ENCODE peak calls at places on chromosomes 12 and 14, in seven cellular contexts. E is lower leg skin, N is A549, U is IMR-90, S is adrenal gland, D is cardiac fibroblast, A is AG10803. O is an unnamed sample.

GRCh38 chr12:124883263-124883876 is 19.7 kb upstream of the SCARB1 start:
- DNase-seq in A (no peak), E (no peak), S (no peak), N (no peak), D (peak; percentile 35), U (peak; percentile 24), O (no peak)

GRCh38 chr12:3090238-3091029 is 13.3 kb downstream of the TSPAN9 start:
- DNase-seq in D (no peak), U (no peak), A (no peak), S (no peak), N (no peak), E (no peak), O (no peak)

GRCh38 chr12:124852329-124852831 is 11.3 kb downstream of the SCARB1 start:
- DNase-seq in E (no peak), S (peak; percentile 62), D (peak; percentile 45), N (no peak), U (no peak), A (peak; percentile 66), O (no peak)

GRCh38 chr12:115354007-115354452 is 670.1 kb upstream of the TBX3 start:
- DNase-seq in D (peak; percentile 98), U (peak; percentile 98), S (peak; percentile 85), A (peak; percentile 94), E (peak; percentile 95), N (peak; percentile 68), O (no peak)

GRCh38 chr12:67268335-67268895 is 743 bp upstream of the CAND1 start:
- DNase-seq in S (peak; percentile 91), U (peak; percentile 99), D (peak; percentile 99), A (peak; percentile 99), E (peak; percentile 97), N (peak; percentile 99), O (peak; percentile 91)

GRCh38 chr12:131250028-131250950 is 296.6 kb downstream of the ADGRD1 start:
- DNase-seq in S (no peak), A (no peak), D (no peak), U (no peak), E (peak; percentile 89), N (no peak), O (peak; percentile 17)

GRCh38 chr14:61107148-61107641 is 126.2 kb downstream of the SLC38A6 start:
- DNase-seq in U (no peak), A (peak; percentile 64), E (peak; percentile 60), D (peak; percentile 51), S (no peak), N (no peak), O (no peak)

GRCh38 chr12:92196368-92196767 is 50.7 kb upstream of the BTG1 start:
- DNase-seq in D (no peak), S (no peak), U (no peak), N (no peak), E (no peak), A (no peak), O (no peak)

GRCh38 chr14:37515761-37516160 is 79.3 kb downstream of the FOXA1 start:
- DNase-seq in D (no peak), N (no peak), S (no peak), E (no peak), A (no peak), U (no peak), O (no peak)

GRCh38 chr12:20492251-20492728 is 124.0 kb downstream of the PDE3A start:
- DNase-seq in A (peak; percentile 39), S (no peak), N (peak; percentile 21), D (peak; percentile 96), E (no peak), U (peak; percentile 65), O (no peak)

GRCh38 chr12:122457627-122458026 is 35.2 kb upstream of the CLIP1 start:
- DNase-seq in E (no peak), A (no peak), D (no peak), N (no peak), S (no peak), U (no peak), O (no peak)

GRCh38 chr12:114220311-114220710 is 185.6 kb downstream of the TBX5 start:
- DNase-seq in A (no peak), E (no peak), S (no peak), U (no peak), N (no peak), D (no peak), O (no peak)

GRCh38 chr14:58732387-58732786 is 94.6 kb downstream of the DACT1 start:
- DNase-seq in N (no peak), U (no peak), A (no peak), S (no peak), E (no peak), D (no peak), O (no peak)

GRCh38 chr14:22977684-22978486 is 4.5 kb downstream of the AJUBA start:
- DNase-seq in D (peak; percentile 73), U (peak; percentile 67), A (peak; percentile 90), N (peak; percentile 80), E (peak; percentile 84), S (no peak), O (no peak)

GRCh38 chr14:98707522-98707921 is 564.5 kb downstream of the BCL11B start:
- DNase-seq in N (no peak), D (no peak), E (no peak), U (no peak), S (no peak), A (no peak), O (no peak)

GRCh38 chr12:33628087-33628486 is 188.5 kb upstream of the SYT10 start:
- DNase-seq in S (no peak), A (no peak), E (no peak), D (no peak), N (no peak), U (no peak), O (no peak)

DNA sequence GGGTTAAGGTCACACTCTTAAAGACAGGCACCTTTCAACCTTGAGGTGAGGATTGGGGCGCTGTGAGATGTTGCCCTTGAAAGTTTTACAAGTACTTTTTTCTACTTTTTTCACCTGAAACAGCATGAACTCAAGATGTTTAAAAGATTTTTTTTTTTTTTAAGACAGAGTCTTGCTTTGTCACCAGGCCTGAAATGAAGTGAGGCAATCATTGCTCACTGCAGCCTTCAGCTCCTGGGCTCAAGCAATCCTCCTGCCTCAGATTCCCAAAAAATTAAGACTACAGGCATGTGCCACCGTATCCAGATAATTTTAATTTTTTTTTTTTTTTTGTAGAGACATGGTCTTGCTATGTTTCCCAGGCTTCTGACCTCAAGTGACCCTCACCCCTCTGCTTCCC is 243.9 kb downstream of the DIO2 start:
- DNase-seq in U (peak; percentile 54), D (peak; percentile 5), N (no peak), S (no peak), E (no peak), A (peak; percentile 5), O (no peak)
- H3K4me3 ChIP-seq in U (no peak overlapping the region), D (no peak overlapping the region), N (no peak overlapping the region), S (no peak overlapping the region), E (no peak overlapping the region), A (no peak overlapping the region), O (no peak overlapping the region)

GRCh38 chr14:99742509-99743487 is 50.4 kb upstream of the EML1 start:
- DNase-seq in S (no peak), U (no peak), D (no peak), A (no peak), N (no peak), E (no peak), O (no peak)

GRCh38 chr14:99744873-99745224 is 48.4 kb upstream of the EML1 start:
- DNase-seq in A (no peak), N (no peak), U (no peak), E (no peak), D (no peak), S (no peak), O (no peak)

GRCh38 chr14:99745307-99745951 is 47.8 kb upstream of the EML1 start:
- DNase-seq in A (peak; percentile 43), N (no peak), S (no peak), U (peak; percentile 93), E (no peak), D (peak; percentile 56), O (no peak)

GRCh38 chr14:99742074-99742473 is 51.1 kb upstream of the EML1 start:
- DNase-seq in A (no peak), S (no peak), N (no peak), U (no peak), D (no peak), E (no peak), O (no peak)

DNA sequence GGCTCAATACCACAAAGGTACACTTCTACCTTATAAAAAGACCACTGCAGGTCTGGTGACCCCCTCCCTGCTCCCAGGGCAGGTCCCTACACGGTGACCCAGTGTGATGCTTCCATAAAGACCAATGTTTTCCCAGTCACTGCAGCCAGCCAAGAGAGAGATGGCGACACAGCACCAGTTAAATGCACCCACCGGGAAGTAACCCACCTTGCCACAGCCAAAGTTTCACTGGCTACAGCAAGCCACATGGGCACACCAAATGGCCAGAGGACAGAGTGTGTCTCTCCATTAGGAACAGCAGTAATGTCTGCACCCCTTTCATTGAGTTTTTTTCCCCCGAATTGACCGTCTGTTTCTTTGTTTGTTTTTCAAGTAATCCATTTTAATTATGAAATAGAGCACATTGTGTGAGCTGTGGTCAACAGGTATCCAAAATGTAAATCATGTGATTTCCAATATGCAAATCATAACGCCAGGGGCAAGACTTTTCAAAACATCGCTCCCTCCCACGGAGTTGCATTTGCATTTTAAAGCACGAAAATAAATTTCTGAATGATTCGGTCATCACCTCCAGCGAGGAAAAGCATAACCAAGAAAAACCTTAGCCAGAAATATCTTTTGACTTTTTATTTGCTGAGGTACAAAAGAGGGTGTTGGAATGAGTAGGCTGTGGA is 48.9 kb upstream of the EML1 start:
- DNase-seq in U (peak; percentile 67), D (peak; percentile 41), E (no peak), N (no peak), A (peak; percentile 38), S (no peak), O (no peak)
- TF ChIP-seq CTCF in U (peak; percentile 22), D (no peak), E (no peak), N (no peak), A (no peak), S (no peak), O (no peak)

DNA sequence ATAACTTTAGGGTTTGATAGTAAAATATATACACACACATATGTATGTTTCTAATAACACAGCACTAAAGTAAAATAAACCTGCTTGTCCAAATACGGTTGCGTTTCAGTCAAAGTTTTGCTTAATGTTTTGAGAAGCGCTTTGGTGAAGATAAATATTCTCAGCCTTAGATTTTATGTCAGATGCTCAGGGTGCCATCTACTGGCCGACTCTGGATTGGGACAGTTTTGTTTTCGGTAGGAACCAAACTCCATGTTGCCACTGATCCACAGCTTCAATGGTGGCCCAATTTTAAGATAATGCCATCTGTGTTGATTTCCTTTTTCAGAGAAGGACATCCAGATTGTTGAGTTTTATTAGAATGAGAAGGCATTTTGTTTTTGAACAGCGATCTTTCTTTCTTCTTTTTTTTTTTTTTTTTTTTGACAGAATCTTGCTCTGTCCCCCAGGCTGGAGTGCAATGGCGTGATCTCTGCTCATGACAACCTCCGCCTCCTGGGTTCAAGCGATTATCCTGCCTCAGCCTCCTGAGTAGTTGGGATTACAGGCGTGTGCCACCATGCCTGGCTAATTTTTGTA is 43.1 kb downstream of the LLPH start:
- DNase-seq in S (peak; percentile 69), U (peak; percentile 88), N (peak; percentile 45), A (peak; percentile 73), E (peak; percentile 89), D (peak; percentile 87), O (no peak)
- H3K4me3 ChIP-seq in S (no peak overlapping the region), U (no peak overlapping the region), N (no peak overlapping the region), A (no peak overlapping the region), E (no peak overlapping the region), D (no peak overlapping the region), O (no peak overlapping the region)

GRCh38 chr12:90102957-90103652 is 394.5 kb upstream of the ATP2B1 start:
- DNase-seq in D (peak; percentile 68), U (peak; percentile 53), E (no peak), S (no peak), N (peak; percentile 18), A (peak; percentile 47), O (no peak)
- TF ChIP-seq CTCF in D (peak; percentile 62), U (peak; percentile 64), E (no peak), S (peak; percentile 63), N (peak; percentile 57), A (peak; percentile 66), O (peak; percentile 54)

GRCh38 chr14:49999826-50000214 is 106.9 kb downstream of the ARF6 start:
- DNase-seq in U (no peak), S (no peak), N (no peak), D (no peak), A (no peak), E (no peak), O (no peak)
- H3K4me3 ChIP-seq in U (no peak overlapping the region), S (no peak overlapping the region), N (no peak overlapping the region), D (no peak overlapping the region), A (peak overlapping the region; percentile 39), E (no peak overlapping the region), O (no peak overlapping the region)

O was measured in dorsolateral prefrontal cortex.